ENCODE peak calls at places on chromosome 14, in seven cellular contexts. M, T, B, J, F, I and Y are unnamed samples. For H3K4me1, the result is how much of the 10 kb centered on the place peaks cover.

GRCh38 chr14:64198486-64198885 is 95.7 kb downstream of the ESR2 start:
- DNase-seq in M (no peak), T (no peak), B (no peak), J (no peak), F (no peak), I (no peak), Y (no peak)

GRCh38 chr14:89155491-89155890 is 261.5 kb downstream of the FOXN3 start:
- DNase-seq in M (no peak), T (no peak), B (no peak), J (no peak), F (no peak), I (no peak), Y (no peak)

GRCh38 chr14:72747652-72748051 is 146.2 kb downstream of the DPF3 start:
- DNase-seq in M (no peak), T (no peak), B (no peak), J (no peak), F (no peak), I (no peak), Y (no peak)

GRCh38 chr14:65847065-65847847 is 434.7 kb downstream of the FUT8 start:
- DNase-seq in M (no peak), T (no peak), B (no peak), J (no peak), F (no peak), I (no peak), Y (no peak)

GRCh38 chr14:103623883-103624482 is 5.0 kb upstream of the KLC1 start:
- DNase-seq in M (no peak), T (no peak), B (no peak), J (no peak), F (no peak), I (no peak), Y (no peak)

GRCh38 chr14:65019944-65020566 is 33.4 kb downstream of the FNTB start:
- DNase-seq in M (peak), T (peak), B (peak), J (peak), F (peak), I (no peak), Y (peak)

GRCh38 chr14:68278568-68279436 is 459.2 kb downstream of the RAD51B start:
- DNase-seq in M (peak), T (peak), B (peak), J (peak), F (no peak), I (no peak), Y (no peak)

GRCh38 chr14:21382886-21383847 is 652 bp downstream of the SUPT16H start:
- DNase-seq in M (peak), T (peak), B (peak), J (peak), F (no peak), I (no peak), Y (no peak)

GRCh38 chr14:53516261-53516774 is 363.2 kb upstream of the DDHD1 start:
- DNase-seq in M (no peak), T (peak), B (peak), J (peak), F (no peak), I (no peak), Y (no peak)

GRCh38 chr14:25006961-25007795 is 42.8 kb downstream of the STXBP6 start:
- DNase-seq in M (peak), T (peak), B (peak), J (peak), F (no peak), I (no peak), Y (no peak)

GRCh38 chr14:61700104-61700886 is 5.0 kb downstream of the HIF1A start:
- DNase-seq in M (no peak), T (no peak), B (no peak), J (no peak), F (no peak), I (no peak), Y (no peak)

GRCh38 chr14:84273181-84273580 is 1256.8 kb upstream of the FLRT2 start:
- DNase-seq in M (no peak), T (no peak), B (no peak), J (no peak), F (no peak), I (no peak), Y (no peak)

GRCh38 chr14:66254066-66254465 is 232.1 kb upstream of the CCDC196 start:
- DNase-seq in M (no peak), T (no peak), B (no peak), J (no peak), F (no peak), I (no peak), Y (no peak)

GRCh38 chr14:38208825-38209562 is 1.3 kb downstream of the SSTR1 start:
- DNase-seq in M (no peak), T (peak), B (no peak), J (peak), F (peak), I (peak), Y (peak)

GRCh38 chr14:68391292-68392014 is 401.4 kb downstream of the ZFP36L1 start:
- DNase-seq in M (no peak), T (peak), B (peak), J (no peak), F (no peak), I (no peak), Y (no peak)

GRCh38 chr14:70905316-70905715 is 1.9 kb upstream of the PCNX1 start:
- DNase-seq in M (no peak), T (peak), B (no peak), J (peak), F (no peak), I (no peak), Y (no peak)

GRCh38 chr14:77498984-77499527 is 440 bp upstream of the ISM2 start:
- DNase-seq in M (peak), T (no peak), B (peak), J (no peak), F (peak), I (peak), Y (peak)

GRCh38 chr14:76546426-76547221 is 170.7 kb downstream of the ESRRB start:
- DNase-seq in M (peak), T (no peak), B (peak), J (no peak), F (peak), I (peak), Y (peak)

GRCh38 chr14:65153101-65153500 is 50.8 kb upstream of the MAX start:
- DNase-seq in M (no peak), T (no peak), B (no peak), J (no peak), F (no peak), I (no peak), Y (no peak)

GRCh38 chr14:89337912-89338311 is 79.1 kb downstream of the FOXN3 start:
- DNase-seq in M (no peak), T (peak), B (peak), J (peak), F (no peak), I (no peak), Y (no peak)

GRCh38 chr14:47425302-47425701 is 250.1 kb downstream of the MDGA2 start:
- DNase-seq in M (no peak), T (no peak), B (no peak), J (no peak), F (no peak), I (no peak), Y (no peak)

GRCh38 chr14:94116701-94117100 is 6.2 kb downstream of the IFI27 start:
- DNase-seq in M (no peak), T (no peak), B (no peak), J (no peak), F (no peak), I (no peak), Y (no peak)

GRCh38 chr14:36516719-36517241 is 3.3 kb downstream of the NKX2-1 start:
- DNase-seq in M (peak), T (no peak), B (no peak), J (no peak), F (no peak), I (peak), Y (no peak)

GRCh38 chr14:52073251-52073650 is 4.4 kb upstream of the NID2 start:
- DNase-seq in M (no peak), T (peak), B (peak), J (no peak), F (no peak), I (no peak), Y (no peak)
- H2AK5ac ChIP-seq in M (no peak), T (peak), B (no peak), J (no peak), F (no peak), I (no peak), Y (no peak)

GRCh38 chr14:104757238-104757585 is 4.3 kb downstream of the SIVA1 start:
- DNase-seq in M (no peak), T (no peak), B (no peak), J (no peak), F (no peak), I (no peak), Y (no peak)
- H3K4me1 ChIP-seq in M (under half), T (under half), B (under half), J (under half), F (under half), I (under half), Y (under half)

DNA sequence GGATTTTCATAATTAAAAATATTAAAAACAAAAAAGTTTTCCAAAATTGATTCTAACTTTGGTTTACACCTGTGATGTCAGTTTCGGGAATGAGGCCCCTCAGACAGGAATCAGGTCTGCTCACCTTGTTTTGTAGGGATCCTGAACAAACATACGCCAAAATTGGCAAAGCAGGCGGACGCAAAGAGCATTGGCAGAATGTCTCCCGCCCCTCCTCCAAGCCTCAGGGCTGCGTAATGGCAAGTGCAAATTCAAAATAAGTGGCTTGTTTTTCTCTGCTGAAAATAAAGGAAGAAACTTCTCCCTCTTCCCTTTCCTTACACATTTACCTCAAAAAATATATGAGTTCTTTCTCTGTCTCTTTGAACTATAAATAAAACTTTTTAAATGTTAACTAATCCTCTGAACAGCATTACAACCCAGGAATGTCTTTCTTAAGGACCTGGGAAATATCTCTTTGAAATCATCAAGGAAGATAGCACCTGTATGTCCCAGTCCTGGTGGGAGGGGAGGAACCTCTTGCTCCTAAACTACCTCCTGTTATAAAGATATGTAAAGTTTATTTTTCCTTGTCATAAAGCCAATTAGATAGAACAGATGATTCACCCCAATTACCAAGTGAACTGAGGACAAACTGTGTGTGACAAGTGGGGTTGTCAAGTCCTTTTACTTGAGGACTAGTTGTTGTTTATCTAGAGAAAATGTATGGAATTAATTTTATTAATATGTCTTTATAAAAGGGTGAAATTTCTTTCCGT is 16.5 kb downstream of the OR6J1 start:
- DNase-seq in M (no peak), T (no peak), B (no peak), J (no peak), F (no peak), I (no peak), Y (no peak)
- H4K8ac ChIP-seq in M (no peak), T (no peak), B (no peak), J (no peak), F (no peak), I (no peak), Y (no peak)

GRCh38 chr14:34794941-34795340 is 80.2 kb downstream of the BAZ1A start:
- DNase-seq in M (no peak), T (no peak), B (no peak), J (no peak), F (no peak), I (no peak), Y (no peak)
- H2AK5ac ChIP-seq in M (no peak), T (no peak), B (no peak), J (no peak), F (no peak), I (no peak), Y (no peak)

DNA sequence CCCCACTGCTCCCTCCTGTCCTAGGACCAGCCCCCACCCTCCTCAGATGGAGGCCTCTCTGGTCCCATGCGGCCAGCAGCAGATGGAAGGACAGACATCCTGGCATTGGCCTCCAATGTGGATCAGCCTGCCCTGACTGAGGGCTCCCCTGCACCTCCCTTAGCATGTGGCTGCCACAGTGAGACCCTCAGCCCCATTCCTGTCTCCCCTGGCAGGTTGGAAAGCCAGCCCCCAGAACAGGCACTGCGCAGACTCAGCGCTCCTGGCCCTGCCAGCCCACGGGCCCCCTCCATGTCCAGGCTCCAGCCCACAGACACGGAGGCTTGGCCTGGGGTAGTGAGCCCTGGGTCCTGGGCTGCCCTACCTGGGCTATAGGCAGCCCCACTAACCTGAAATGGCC is 47.2 kb upstream of the DIO3 start:
- DNase-seq in M (no peak), T (no peak), B (no peak), J (no peak), F (no peak), I (no peak), Y (no peak)
- H3K4me1 ChIP-seq in M (under half), T (under half), B (under half), J (under half), F (under half), I (under half), Y (under half)

DNA sequence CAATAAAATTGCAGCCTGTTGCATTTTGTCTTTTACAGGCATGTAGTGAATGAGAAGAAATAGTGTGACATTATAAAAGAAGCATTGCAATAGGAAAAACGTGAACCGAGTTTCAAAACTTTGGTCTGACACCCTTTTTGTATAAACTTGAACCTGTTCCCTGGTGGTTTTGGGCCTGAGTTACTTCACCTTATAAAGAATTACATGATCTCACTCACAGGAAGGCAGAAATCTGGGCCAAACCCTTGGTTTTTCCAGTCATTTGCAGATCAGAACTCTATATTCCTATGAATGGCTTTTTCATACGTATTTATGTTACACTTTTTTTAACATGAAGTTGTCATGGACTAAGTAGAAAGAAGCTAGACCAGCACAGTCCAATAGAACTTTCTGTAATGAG is 138.5 kb upstream of the FLRT2 start:
- DNase-seq in M (no peak), T (no peak), B (no peak), J (no peak), F (no peak), I (no peak), Y (no peak)
- H4K8ac ChIP-seq in M (no peak), T (no peak), B (no peak), J (no peak), F (no peak), I (no peak), Y (no peak)